ENCODE peak calls at places on chromosome 2, in four cellular contexts. One of them, this sample, is unnamed.

GRCh38 chr2:39521876-39522517 is 84.9 kb upstream of the MAP4K3 start:
- DNase-seq in DMS 273 treated with DMSO at 0.1 percent for 48 hours: no peak
- DNase-seq in COR-L47: no peak
- DNase-seq in brain microvascular endothelial cell: no peak
- DNase-seq in this sample: no peak

GRCh38 chr2:231786917-231787292 is 660 bp downstream of the COPS7B start:
- DNase-seq in DMS 273 treated with DMSO at 0.1 percent for 48 hours: no peak
- DNase-seq in COR-L47: no peak
- DNase-seq in brain microvascular endothelial cell: no peak
- DNase-seq in this sample: no peak

GRCh38 chr2:138536302-138536701 is 34.7 kb downstream of the SPOPL start:
- DNase-seq in DMS 273 treated with DMSO at 0.1 percent for 48 hours: peak; percentile 6
- DNase-seq in COR-L47: peak; percentile 27
- DNase-seq in brain microvascular endothelial cell: no peak
- DNase-seq in this sample: no peak

GRCh38 chr2:106956879-106957278 is 70.9 kb upstream of the ST6GAL2 start:
- DNase-seq in DMS 273 treated with DMSO at 0.1 percent for 48 hours: peak; percentile 24
- DNase-seq in COR-L47: peak; percentile 30
- DNase-seq in brain microvascular endothelial cell: peak; percentile 96
- DNase-seq in this sample: no peak

GRCh38 chr2:111168528-111168929 is 47.8 kb downstream of the BCL2L11 start:
- DNase-seq in DMS 273 treated with DMSO at 0.1 percent for 48 hours: no peak
- DNase-seq in COR-L47: no peak
- DNase-seq in brain microvascular endothelial cell: peak; percentile 83
- DNase-seq in this sample: peak; percentile 4

GRCh38 chr2:15561574-15562344 is 625 bp upstream of the NBAS start:
- DNase-seq in DMS 273 treated with DMSO at 0.1 percent for 48 hours: peak; percentile 57
- DNase-seq in COR-L47: peak; percentile 12
- DNase-seq in brain microvascular endothelial cell: peak; percentile 60
- DNase-seq in this sample: no peak

GRCh38 chr2:69964353-69964831 is 3.0 kb upstream of the ASPRV1 start:
- DNase-seq in DMS 273 treated with DMSO at 0.1 percent for 48 hours: no peak
- DNase-seq in COR-L47: no peak
- DNase-seq in brain microvascular endothelial cell: no peak
- DNase-seq in this sample: no peak

GRCh38 chr2:168254158-168254935 is 7.0 kb upstream of the STK39 start:
- DNase-seq in DMS 273 treated with DMSO at 0.1 percent for 48 hours: peak; percentile 11
- DNase-seq in COR-L47: no peak
- DNase-seq in brain microvascular endothelial cell: no peak
- DNase-seq in this sample: no peak

This sample was measured in central memory CD4-positive, alpha-beta T cell.